ENCODE peak calls at places on chromosomes 1 and 21, in six cellular contexts. W is ovary, O is pancreas, H is IMR-90, R is stomach, N is OCI-LY7. M is an unnamed sample.

GRCh38 chr1:165162671-165163241 is 193.8 kb downstream of the LMX1A start:
- DNase-seq in W (no peak), O (no peak), H (no peak), R (no peak), N (no peak), M (no peak)

GRCh38 chr1:208336136-208336535 is 92.0 kb upstream of the PLXNA2 start:
- DNase-seq in W (no peak), O (no peak), H (no peak), R (no peak), N (no peak), M (no peak)

GRCh38 chr1:223836586-223836985 is 9.2 kb downstream of the TP53BP2 start:
- DNase-seq in W (no peak), O (no peak), H (no peak), R (no peak), N (no peak), M (no peak)

GRCh38 chr1:96370752-96371151 is 350.8 kb upstream of the PTBP2 start:
- DNase-seq in W (no peak), O (no peak), H (peak), R (no peak), N (no peak), M (no peak)

GRCh38 chr1:233241782-233242181 is 53.7 kb downstream of the PCNX2 start:
- DNase-seq in W (no peak), O (no peak), H (no peak), R (no peak), N (no peak), M (no peak)

GRCh38 chr1:83996621-83997020 is 2.3 kb downstream of the TTLL7 start:
- DNase-seq in W (no peak), O (no peak), H (peak), R (no peak), N (no peak), M (no peak)

GRCh38 chr1:32336963-32337675 is 1.1 kb upstream of the MARCKSL1 start:
- DNase-seq in W (no peak), O (no peak), H (peak), R (peak), N (peak), M (no peak)

GRCh38 chr21:31772674-31773555 is 41.0 kb upstream of the SCAF4 start:
- DNase-seq in W (no peak), O (no peak), H (no peak), R (no peak), N (peak), M (no peak)

GRCh38 chr1:232868793-232869491 is 63.7 kb downstream of the MAP10 start:
- DNase-seq in W (peak), O (no peak), H (peak), R (no peak), N (no peak), M (no peak)

GRCh38 chr1:20719871-20720620 is 2.2 kb upstream of the KIF17 start:
- DNase-seq in W (no peak), O (no peak), H (no peak), R (no peak), N (no peak), M (no peak)

DNA sequence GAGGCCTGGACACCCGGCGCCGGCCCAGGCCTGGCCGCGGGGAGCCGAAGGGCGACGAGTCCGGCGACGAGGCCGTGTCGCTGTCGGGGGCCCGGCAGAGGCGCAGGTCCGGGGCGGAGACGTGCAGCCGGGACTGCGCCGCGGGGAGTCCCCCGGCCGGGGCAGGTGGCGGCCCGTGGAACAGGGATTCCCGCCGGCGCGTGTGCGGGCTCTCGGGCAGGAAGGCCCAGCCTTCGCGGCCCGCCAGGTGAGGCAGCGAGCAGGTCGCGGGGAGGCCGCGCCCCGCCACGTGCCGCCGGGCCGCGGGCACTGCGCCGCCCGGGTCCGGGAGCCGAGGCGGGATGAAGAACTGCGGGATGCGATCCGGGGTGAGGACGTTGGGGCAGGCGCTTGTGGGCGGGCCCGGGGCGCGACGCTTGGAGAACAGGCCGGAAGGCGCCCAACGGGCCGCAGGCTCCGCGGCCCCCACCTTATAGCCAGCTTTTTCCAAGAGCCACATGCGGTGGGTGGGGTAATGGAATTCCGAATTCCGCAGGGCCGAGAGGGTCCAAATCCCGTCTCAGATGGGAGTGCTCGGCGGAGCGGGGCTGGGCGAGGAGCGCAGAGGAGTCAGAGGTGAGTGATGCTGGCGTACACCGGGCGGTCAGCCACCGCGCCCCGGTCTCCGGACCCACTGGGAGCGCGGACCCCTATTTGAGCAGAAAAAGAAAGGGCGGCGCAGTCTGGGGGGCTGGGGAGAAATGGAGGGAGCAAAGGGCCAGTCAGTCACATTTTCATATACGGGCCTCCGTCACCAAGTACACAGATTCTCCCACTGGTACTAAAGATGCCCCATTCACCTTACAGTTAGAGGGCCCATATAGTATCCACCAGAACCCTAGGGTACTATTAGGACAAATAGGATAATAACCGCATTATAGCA is 868 bp downstream of the C2CD4D start:
- DNase-seq in W (no peak), O (no peak), H (no peak), R (no peak), N (no peak), M (no peak)
- H3K27ac ChIP-seq in W (no peak), O (peak), H (no peak), R (peak), N (no peak), M (no peak)

GRCh38 chr1:192575499-192576189 is at the start of gene RGS1:
- DNase-seq in W (no peak), O (no peak), H (no peak), R (peak), N (peak), M (no peak)
- H3K4me3 ChIP-seq in W (no peak), O (no peak), H (no peak), R (peak), N (no peak), M (no peak)

GRCh38 chr1:206728588-206728987 is 42.0 kb upstream of the IL19 start:
- DNase-seq in W (no peak), O (no peak), H (no peak), R (peak), N (no peak), M (no peak)
- TF ChIP-seq CTCF in W (no peak), O (no peak), H (no peak), R (no peak), N (no peak), M (no peak)

GRCh38 chr1:95094923-95095322 is 22.2 kb upstream of the ALG14 start:
- DNase-seq in W (no peak), O (no peak), H (no peak), R (no peak), N (no peak), M (no peak)
- H3K27ac ChIP-seq in W (no peak), O (no peak), H (peak), R (no peak), N (no peak), M (no peak)